ENCODE peak calls at places on chromosomes 7 and 10, in eight cellular contexts. Y, R, J, O, A, W, T and E are unnamed samples.

GRCh38 chr7:130649004-130649790 is 19.4 kb downstream of the COPG2 start:
- DNase-seq in A (no peak), Y (peak), T (no peak), J (no peak), R (no peak), W (no peak), O (peak), E (no peak)

GRCh38 chr10:3776796-3777571 is 8.0 kb downstream of the KLF6 start:
- DNase-seq in W (no peak), A (no peak), O (peak), R (no peak), T (peak), J (no peak), Y (peak), E (no peak)

GRCh38 chr10:1036341-1036791 is 10.7 kb upstream of the IDI2 start:
- DNase-seq in Y (peak), R (no peak), A (no peak), J (no peak), O (peak), W (no peak), T (no peak), E (no peak)

GRCh38 chr7:23472974-23473847 is 2.9 kb upstream of the IGF2BP3 start:
- DNase-seq in R (no peak), W (peak), A (no peak), J (peak), O (peak), T (peak), Y (peak), E (peak)

GRCh38 chr10:23927926-23928325 is 281.0 kb upstream of the KIAA1217 start:
- DNase-seq in T (no peak), W (no peak), J (no peak), A (peak), O (no peak), Y (no peak), R (no peak), E (no peak)

GRCh38 chr10:90461437-90462155 is 396.2 kb downstream of the HTR7 start:
- DNase-seq in J (no peak), T (no peak), O (no peak), Y (peak), W (no peak), R (no peak), A (no peak), E (no peak)

GRCh38 chr7:4861673-4862072 is at the start of gene PAPOLB:
- DNase-seq in W (no peak), Y (no peak), A (peak), J (no peak), O (no peak), T (no peak), R (no peak), E (no peak)

GRCh38 chr7:127346575-127347256 is 45.8 kb downstream of the ZNF800 start:
- DNase-seq in T (no peak), A (no peak), J (no peak), O (no peak), R (no peak), Y (no peak), W (no peak), E (no peak)

GRCh38 chr7:158135931-158136330 is 451.7 kb downstream of the PTPRN2 start:
- DNase-seq in R (no peak), A (no peak), O (no peak), T (no peak), J (no peak), W (no peak), Y (no peak), E (no peak)

GRCh38 chr10:72637398-72637857 is 11.5 kb upstream of the MICU1 start:
- DNase-seq in J (no peak), A (peak), Y (peak), W (no peak), O (peak), R (peak), T (no peak), E (peak)